ENCODE peak calls at places on chromosome 2, in five cellular contexts. I, B, H, G and E are unnamed samples.

GRCh38 chr2:138107288-138107687 is 143.0 kb downstream of the HNMT start:
- DNase-seq in I (no peak), B (no peak), H (no peak), G (no peak), E (no peak)

GRCh38 chr2:12107849-12108420 is 361.5 kb downstream of the LPIN1 start:
- DNase-seq in I (no peak), B (no peak), H (no peak), G (no peak), E (no peak)

GRCh38 chr2:120786559-120786960 is 50.9 kb downstream of the GLI2 start:
- DNase-seq in I (no peak), B (no peak), H (no peak), G (no peak), E (no peak)

GRCh38 chr2:46298522-46299351 is 1.5 kb downstream of the EPAS1 start:
- DNase-seq in I (peak), B (no peak), H (peak), G (no peak), E (peak)

GRCh38 chr2:85243101-85244072 is 84.4 kb downstream of the TGOLN2 start:
- DNase-seq in I (no peak), B (no peak), H (no peak), G (no peak), E (no peak)

GRCh38 chr2:101500175-101500574 is 25.3 kb upstream of the RFX8 start:
- DNase-seq in I (peak), B (no peak), H (no peak), G (no peak), E (no peak)

GRCh38 chr2:172429351-172429968 is 2.1 kb downstream of the ITGA6 start:
- DNase-seq in I (peak), B (no peak), H (no peak), G (no peak), E (no peak)

GRCh38 chr2:174781996-174782395 is 17.7 kb upstream of the CHRNA1 start:
- DNase-seq in I (no peak), B (no peak), H (no peak), G (no peak), E (no peak)

GRCh38 chr2:134117651-134118050 is 136.2 kb upstream of the MGAT5 start:
- DNase-seq in I (no peak), B (no peak), H (no peak), G (no peak), E (no peak)

GRCh38 chr2:216918088-216918680 is 58.3 kb upstream of the TNP1 start:
- DNase-seq in I (peak), B (no peak), H (no peak), G (no peak), E (no peak)

GRCh38 chr2:62741954-62742722 is 36.6 kb downstream of the EHBP1 start:
- DNase-seq in I (peak), B (no peak), H (no peak), G (no peak), E (no peak)